ENCODE peak calls at places on chromosomes 5 and 9, in five cellular contexts. D is PC-3, K is SK-N-SH, G is neural progenitor cell, T is GM23338. E is an unnamed sample.

GRCh38 chr5:178527458-178528307 is 62.5 kb downstream of the COL23A1 start:
- DNase-seq in D (no peak), K (no peak), G (no peak), T (no peak), E (no peak)

GRCh38 chr9:126696764-126697145 is 83.0 kb downstream of the LMX1B start:
- DNase-seq in D (no peak), K (peak; percentile 41), G (peak; percentile 7), T (no peak), E (no peak)

GRCh38 chr9:84736076-84736475 is 66.5 kb downstream of the NTRK2 start:
- DNase-seq in D (no peak), K (no peak), G (no peak), T (no peak), E (no peak)

GRCh38 chr5:1959231-1959630 is 76.5 kb upstream of the IRX4 start:
- DNase-seq in D (no peak), K (no peak), G (no peak), T (no peak), E (no peak)

GRCh38 chr5:125634242-125634835 is 788.9 kb upstream of the GRAMD2B start:
- DNase-seq in D (peak; percentile 18), K (no peak), G (no peak), T (no peak), E (no peak)

GRCh38 chr5:81633471-81633870 is 117.4 kb downstream of the SSBP2 start:
- DNase-seq in D (no peak), K (no peak), G (no peak), T (no peak), E (no peak)

GRCh38 chr5:75331095-75332090 is 5.6 kb upstream of the HMGCR start:
- DNase-seq in D (no peak), K (no peak), G (no peak), T (peak; percentile 32), E (no peak)

GRCh38 chr5:8756498-8757084 is 789.3 kb downstream of the SEMA5A start:
- DNase-seq in D (peak; percentile 87), K (peak; percentile 33), G (peak; percentile 71), T (peak; percentile 66), E (peak; percentile 43)

GRCh38 chr5:10585120-10585915 is 21.4 kb downstream of the ANKRD33B start:
- DNase-seq in D (no peak), K (no peak), G (no peak), T (no peak), E (no peak)

GRCh38 chr5:684771-685216 is 8.4 kb downstream of the TPPP start:
- DNase-seq in D (no peak), K (no peak), G (no peak), T (no peak), E (no peak)

GRCh38 chr9:135215571-135216161 is 128.2 kb downstream of the OLFM1 start:
- DNase-seq in D (peak; percentile 1), K (peak; percentile 52), G (no peak), T (no peak), E (no peak)

GRCh38 chr9:14136646-14137370 is 177.1 kb downstream of the NFIB start:
- DNase-seq in D (no peak), K (no peak), G (no peak), T (no peak), E (no peak)

GRCh38 chr5:126542441-126542840 is 52.6 kb downstream of the ALDH7A1 start:
- DNase-seq in D (no peak), K (no peak), G (no peak), T (no peak), E (no peak)

GRCh38 chr9:2933165-2934095 is 89.5 kb upstream of the PUM3 start:
- DNase-seq in D (no peak), K (peak; percentile 9), G (no peak), T (peak; percentile 9), E (no peak)

GRCh38 chr5:83718195-83718825 is 2.3 kb downstream of the HAPLN1 start:
- DNase-seq in D (peak; percentile 72), K (peak; percentile 66), G (peak; percentile 82), T (peak; percentile 90), E (peak; percentile 52)

GRCh38 chr5:66164044-66164790 is 20.1 kb downstream of the SREK1 start:
- DNase-seq in D (no peak), K (no peak), G (no peak), T (no peak), E (no peak)

GRCh38 chr5:34742112-34742511 is 86.0 kb downstream of the RAI14 start:
- DNase-seq in D (peak; percentile 44), K (no peak), G (no peak), T (no peak), E (no peak)

GRCh38 chr5:31853398-31854135 is 214.6 kb downstream of the PDZD2 start:
- DNase-seq in D (peak; percentile 30), K (no peak), G (peak; percentile 16), T (peak; percentile 41), E (no peak)

GRCh38 chr9:109440797-109441287 is 57.3 kb downstream of the PTPN3 start:
- DNase-seq in D (peak; percentile 80), K (peak; percentile 74), G (peak; percentile 79), T (peak; percentile 95), E (peak; percentile 76)

GRCh38 chr5:157612071-157612476 is 36.5 kb upstream of the ADAM19 start:
- DNase-seq in D (no peak), K (no peak), G (no peak), T (no peak), E (no peak)

GRCh38 chr9:93167185-93167584 is 16.8 kb upstream of the WNK2 start:
- DNase-seq in D (no peak), K (no peak), G (no peak), T (no peak), E (no peak)

GRCh38 chr9:110371411-110372013 is 33.8 kb upstream of the TXNDC8 start:
- DNase-seq in D (no peak), K (no peak), G (no peak), T (no peak), E (no peak)

GRCh38 chr5:1513326-1514026 is 10.3 kb downstream of the LPCAT1 start:
- DNase-seq in D (no peak), K (no peak), G (peak; percentile 2), T (no peak), E (no peak)

GRCh38 chr9:133990366-133991210 is 1.5 kb downstream of the VAV2 start:
- DNase-seq in D (peak; percentile 62), K (peak; percentile 65), G (peak; percentile 84), T (peak; percentile 52), E (peak; percentile 71)

GRCh38 chr5:124796495-124796894 is 50.1 kb upstream of the ZNF608 start:
- DNase-seq in D (no peak), K (no peak), G (no peak), T (no peak), E (no peak)

GRCh38 chr9:100580255-100580654 is 2.4 kb downstream of the CAVIN4 start:
- DNase-seq in D (no peak), K (no peak), G (no peak), T (no peak), E (no peak)

GRCh38 chr5:149432861-149433462 is 53.9 kb upstream of the IL17B start:
- DNase-seq in D (no peak), K (no peak), G (no peak), T (no peak), E (no peak)

GRCh38 chr9:96020822-96021615 is 145.5 kb downstream of the ERCC6L2 start:
- DNase-seq in D (no peak), K (peak; percentile 86), G (peak; percentile 64), T (peak; percentile 67), E (no peak)

GRCh38 chr9:133880851-133881634 is 111.1 kb downstream of the VAV2 start:
- DNase-seq in D (no peak), K (peak; percentile 62), G (no peak), T (no peak), E (peak; percentile 86)

DNA sequence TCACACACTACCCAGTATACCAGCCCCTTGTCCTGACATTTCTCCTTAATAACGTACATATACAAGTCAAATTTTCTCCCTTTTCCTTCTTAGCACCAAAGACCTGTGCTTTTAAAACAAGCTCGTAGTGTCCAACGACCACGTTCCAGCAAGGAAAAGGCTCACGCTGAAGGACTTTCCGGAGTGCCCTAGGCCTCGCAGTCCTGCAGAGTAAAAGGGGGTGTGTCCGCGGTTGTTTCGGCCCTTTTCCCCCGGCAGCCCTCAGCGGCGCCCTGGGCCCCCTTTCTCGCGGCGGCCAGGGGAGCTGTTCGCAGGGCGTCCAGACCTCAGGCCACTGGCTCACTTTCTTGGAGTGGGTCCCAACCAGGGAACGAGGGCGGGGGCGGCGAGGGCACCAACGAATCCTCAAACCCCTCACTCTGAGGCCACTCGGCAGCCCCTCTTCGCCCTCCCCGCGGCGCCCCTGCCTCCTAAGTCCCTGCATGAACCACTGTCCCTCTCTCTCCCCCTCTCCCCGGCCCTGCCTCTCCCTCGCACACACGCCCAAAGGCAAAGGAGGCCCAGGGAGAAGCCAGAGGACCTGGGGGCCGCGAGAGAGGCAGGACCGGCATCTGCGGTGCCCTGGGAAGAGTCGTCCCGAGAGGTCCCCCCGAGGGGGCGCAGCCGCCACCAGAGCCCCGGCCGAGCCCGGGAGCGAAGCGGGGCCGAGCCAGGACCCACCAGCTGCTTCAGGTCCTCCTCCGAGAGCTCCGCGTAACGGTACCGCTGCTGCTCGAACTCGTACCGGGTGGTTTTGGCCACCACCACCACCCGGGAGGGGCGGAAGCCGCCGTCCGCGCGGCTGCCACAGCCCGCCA is 718 bp downstream of the NADK2 start:
- DNase-seq in D (peak; percentile 61), K (peak; percentile 77), G (peak; percentile 82), T (peak; percentile 79), E (peak; percentile 80)
- H3K79me2 ChIP-seq in D (peaks cover 53% of the 10 kb centered on the region), K (peaks cover 48% of the 10 kb centered on the region), G (peaks cover 54% of the 10 kb centered on the region), T (no peaks in the 10 kb centered on the region), E (peaks cover 52% of the 10 kb centered on the region)

GRCh38 chr5:120985526-120985925 is 521.4 kb downstream of the PRR16 start:
- DNase-seq in D (no peak), K (no peak), G (no peak), T (no peak), E (no peak)
- H3F3A ChIP-seq in D (no peaks in the 10 kb centered on the region), K (no peaks in the 10 kb centered on the region), G (no peaks in the 10 kb centered on the region), T (no peaks in the 10 kb centered on the region), E (no peaks in the 10 kb centered on the region)

GRCh38 chr9:137709411-137710101 is 90.8 kb downstream of the EHMT1 start:
- DNase-seq in D (no peak), K (no peak), G (no peak), T (no peak), E (no peak)
- H3K79me2 ChIP-seq in D (peaks cover 48% of the 10 kb centered on the region), K (peaks cover 80% of the 10 kb centered on the region), G (peaks cover 92% of the 10 kb centered on the region), T (peaks cover 93% of the 10 kb centered on the region), E (peaks cover 33% of the 10 kb centered on the region)

GRCh38 chr5:154215531-154215930 is 25.0 kb downstream of the GALNT10 start:
- DNase-seq in D (no peak), K (no peak), G (no peak), T (no peak), E (no peak)
- H3F3A ChIP-seq in D (no peaks in the 10 kb centered on the region), K (peaks cover 47% of the 10 kb centered on the region), G (no peaks in the 10 kb centered on the region), T (no peaks in the 10 kb centered on the region), E (peaks cover 46% of the 10 kb centered on the region)

E was measured in PC-9.